ENCODE peak calls at places on chromosomes 16 and 17, in five cellular contexts. U is activated CD8-positive, alpha-beta memory T cell treated with anti-CD3 and anti-CD28 coated beads for 48 hours; X is activated gamma-delta T cell; P is AG09319; N is ovary. Y is an unnamed sample.

GRCh38 chr17:2070241-2071023 is 15.5 kb downstream of the HIC1 start:
- DNase-seq in U (no peak), X (no peak), P (no peak), N (no peak), Y (no peak)

GRCh38 chr17:40551091-40551873 is 14.0 kb downstream of the CCR7 start:
- DNase-seq in U (no peak), X (no peak), P (peak; percentile 99), N (peak; percentile 90), Y (no peak)

GRCh38 chr17:15463363-15463762 is 4.1 kb downstream of the CDRT4 start:
- DNase-seq in U (no peak), X (no peak), P (peak; percentile 72), N (peak; percentile 61), Y (peak; percentile 46)

GRCh38 chr17:50946223-50946890 is 80.2 kb upstream of the TOB1 start:
- DNase-seq in U (no peak), X (no peak), P (no peak), N (no peak), Y (no peak)

GRCh38 chr16:76443981-76444380 is 166.8 kb downstream of the CNTNAP4 start:
- DNase-seq in U (no peak), X (no peak), P (no peak), N (no peak), Y (no peak)

GRCh38 chr16:89697161-89697615 is 4.3 kb downstream of the SPATA2L start:
- DNase-seq in U (no peak), X (no peak), P (no peak), N (peak; percentile 24), Y (no peak)

GRCh38 chr17:45277216-45277849 is 15.4 kb upstream of the SPATA32 start:
- DNase-seq in U (peak; percentile 78), X (no peak), P (peak; percentile 72), N (peak; percentile 90), Y (peak; percentile 74)

GRCh38 chr17:14211778-14212177 is 24.9 kb downstream of the CDRT15 start:
- DNase-seq in U (no peak), X (no peak), P (no peak), N (no peak), Y (no peak)

GRCh38 chr16:3580271-3580670 is 3.1 kb upstream of the NLRC3 start:
- DNase-seq in U (no peak), X (no peak), P (no peak), N (no peak), Y (no peak)

GRCh38 chr16:86752582-86753175 is 174.3 kb downstream of the FOXL1 start:
- DNase-seq in U (no peak), X (no peak), P (no peak), N (no peak), Y (no peak)

Y was measured in HT1080.